ENCODE peak calls at places on chromosomes 6 and 20, in four cellular contexts. N is activated CD8-positive, alpha-beta T cell treated with anti-CD3 and anti-CD28 coated beads for 36 hours; Y is EL; X is stimulated activated CD4-positive, alpha-beta T cell treated with anti-CD3 and anti-CD28 coated beads, Interleukin-1b, Interleukin-23, amount 100 ng/mL, for 1 hour. D is an unnamed sample.

GRCh38 chr6:138716017-138716416 is 57.6 kb upstream of the CCDC28A start:
- DNase-seq in X (no peak), N (no peak), Y (no peak), D (no peak)

GRCh38 chr20:35618372-35619131 is 2.9 kb downstream of the SPAG4 start:
- DNase-seq in Y (peak; percentile 50), N (peak; percentile 33), X (no peak), D (peak; percentile 29)

GRCh38 chr20:1895674-1896496 is 678 bp downstream of the SIRPA start:
- DNase-seq in N (no peak), X (no peak), Y (peak; percentile 18), D (no peak)

GRCh38 chr20:41172296-41173140 is 35.2 kb downstream of the PLCG1 start:
- DNase-seq in X (no peak), Y (no peak), N (no peak), D (no peak)

GRCh38 chr6:11043961-11044711 is at the start of gene ELOVL2:
- DNase-seq in X (no peak), N (peak; percentile 25), Y (peak; percentile 69), D (peak; percentile 65)

GRCh38 chr6:43771858-43772570 is 2.0 kb downstream of the VEGFA start:
- DNase-seq in Y (peak; percentile 61), X (no peak), N (peak; percentile 77), D (peak; percentile 74)

GRCh38 chr20:58579069-58579818 is 64.0 kb upstream of the APCDD1L start:
- DNase-seq in X (no peak), N (no peak), Y (no peak), D (no peak)

GRCh38 chr6:34484899-34485298 is 19.0 kb downstream of the PACSIN1 start:
- DNase-seq in X (peak; percentile 50), N (peak; percentile 92), Y (no peak), D (no peak)

GRCh38 chr6:80457044-80457933 is 350.8 kb downstream of the BCKDHB start:
- DNase-seq in X (no peak), N (no peak), Y (peak; percentile 92), D (peak; percentile 91)

GRCh38 chr6:119830494-119831295 is 481.1 kb upstream of the MAN1A1 start:
- DNase-seq in N (no peak), Y (no peak), X (no peak), D (no peak)

GRCh38 chr6:43061861-43062260 is 2.4 kb downstream of the KLC4 start:
- DNase-seq in Y (peak; percentile 52), N (no peak), X (no peak), D (no peak)

GRCh38 chr6:170043150-170043819 is 247.6 kb downstream of the DLL1 start:
- DNase-seq in N (no peak), Y (no peak), X (no peak), D (no peak)

GRCh38 chr6:10511477-10511876 is 9.7 kb upstream of the GCNT2 start:
- DNase-seq in Y (peak; percentile 62), N (no peak), X (no peak), D (no peak)

D was measured in AG08395.